ENCODE peak calls at places on chromosomes 5 and 9, in five cellular contexts. One of them, this sample, is unnamed.

GRCh38 chr5:407051-407450 is 35.9 kb upstream of the EXOC3 start:
- DNase-seq in right atrium auricular region: no peak
- DNase-seq in NCI-H1092: no peak
- DNase-seq in H1: no peak
- DNase-seq in heart right ventricle: no peak
- DNase-seq in this sample: no peak

GRCh38 chr9:104682642-104683041 is 11.7 kb upstream of the OR13D1 start:
- DNase-seq in right atrium auricular region: no peak
- DNase-seq in NCI-H1092: peak; percentile 47
- DNase-seq in H1: no peak
- DNase-seq in heart right ventricle: no peak
- DNase-seq in this sample: peak; percentile 50

GRCh38 chr5:164649266-164649665 is 1143.8 kb downstream of the MAT2B start:
- DNase-seq in right atrium auricular region: no peak
- DNase-seq in NCI-H1092: no peak
- DNase-seq in H1: no peak
- DNase-seq in heart right ventricle: no peak
- DNase-seq in this sample: no peak

GRCh38 chr9:82571540-82571939 is 491.4 kb downstream of the RASEF start:
- DNase-seq in right atrium auricular region: no peak
- DNase-seq in NCI-H1092: no peak
- DNase-seq in H1: no peak
- DNase-seq in heart right ventricle: no peak
- DNase-seq in this sample: no peak

GRCh38 chr9:20981486-20981885 is 50.0 kb downstream of the HACD4 start:
- DNase-seq in right atrium auricular region: no peak
- DNase-seq in NCI-H1092: no peak
- DNase-seq in H1: no peak
- DNase-seq in heart right ventricle: no peak
- DNase-seq in this sample: no peak

GRCh38 chr5:151648988-151649387 is 37.7 kb downstream of the SPARC start:
- DNase-seq in right atrium auricular region: no peak
- DNase-seq in NCI-H1092: no peak
- DNase-seq in H1: no peak
- DNase-seq in heart right ventricle: no peak
- DNase-seq in this sample: no peak

GRCh38 chr9:120926397-120926928 is at the start of gene TRAF1:
- DNase-seq in right atrium auricular region: no peak
- DNase-seq in NCI-H1092: no peak
- DNase-seq in H1: no peak
- DNase-seq in heart right ventricle: no peak
- DNase-seq in this sample: no peak

GRCh38 chr5:64506567-64507321 is 929 bp downstream of the RGS7BP start:
- DNase-seq in right atrium auricular region: no peak
- DNase-seq in NCI-H1092: no peak
- DNase-seq in H1: peak; percentile 23
- DNase-seq in heart right ventricle: no peak
- DNase-seq in this sample: no peak

GRCh38 chr9:101625871-101626270 is 31.1 kb upstream of the PPP3R2 start:
- DNase-seq in right atrium auricular region: no peak
- DNase-seq in NCI-H1092: no peak
- DNase-seq in H1: no peak
- DNase-seq in heart right ventricle: no peak
- DNase-seq in this sample: no peak

GRCh38 chr5:163379298-163380155 is 57.9 kb upstream of the CCNG1 start:
- DNase-seq in right atrium auricular region: no peak
- DNase-seq in NCI-H1092: no peak
- DNase-seq in H1: no peak
- DNase-seq in heart right ventricle: no peak
- DNase-seq in this sample: no peak

GRCh38 chr5:140246378-140247122 is 56.4 kb downstream of the PFDN1 start:
- DNase-seq in right atrium auricular region: peak; percentile 80
- DNase-seq in NCI-H1092: no peak
- DNase-seq in H1: no peak
- DNase-seq in heart right ventricle: peak; percentile 47
- DNase-seq in this sample: no peak

GRCh38 chr5:168219515-168220410 is 71.7 kb upstream of the WWC1 start:
- DNase-seq in right atrium auricular region: peak; percentile 65
- DNase-seq in NCI-H1092: peak; percentile 21
- DNase-seq in H1: peak; percentile 51
- DNase-seq in heart right ventricle: no peak
- DNase-seq in this sample: peak; percentile 26

GRCh38 chr5:114308508-114308907 is 53.4 kb upstream of the KCNN2 start:
- DNase-seq in right atrium auricular region: no peak
- DNase-seq in NCI-H1092: no peak
- DNase-seq in H1: no peak
- DNase-seq in heart right ventricle: no peak
- DNase-seq in this sample: no peak

GRCh38 chr9:13758876-13759275 is 479.4 kb upstream of the MPDZ start:
- DNase-seq in right atrium auricular region: no peak
- DNase-seq in NCI-H1092: no peak
- DNase-seq in H1: no peak
- DNase-seq in heart right ventricle: peak; percentile 40
- DNase-seq in this sample: no peak

GRCh38 chr5:4862500-4862899 is 277.6 kb upstream of the ADAMTS16 start:
- DNase-seq in right atrium auricular region: no peak
- DNase-seq in NCI-H1092: no peak
- DNase-seq in H1: no peak
- DNase-seq in heart right ventricle: no peak
- DNase-seq in this sample: peak; percentile 38

GRCh38 chr9:81321551-81321950 is 367.8 kb downstream of the TLE1 start:
- DNase-seq in right atrium auricular region: no peak
- DNase-seq in NCI-H1092: no peak
- DNase-seq in H1: no peak
- DNase-seq in heart right ventricle: no peak
- DNase-seq in this sample: no peak

GRCh38 chr5:78509145-78509865 is 139.3 kb downstream of the LHFPL2 start:
- DNase-seq in right atrium auricular region: no peak
- DNase-seq in NCI-H1092: no peak
- DNase-seq in H1: no peak
- DNase-seq in heart right ventricle: no peak
- DNase-seq in this sample: no peak

GRCh38 chr9:134500931-134501265 is 140.7 kb upstream of the COL5A1 start:
- DNase-seq in right atrium auricular region: no peak
- DNase-seq in NCI-H1092: no peak
- DNase-seq in H1: no peak
- DNase-seq in heart right ventricle: no peak
- DNase-seq in this sample: no peak

GRCh38 chr5:41266377-41266776 is 53.0 kb upstream of the C6 start:
- DNase-seq in right atrium auricular region: no peak
- DNase-seq in NCI-H1092: no peak
- DNase-seq in H1: no peak
- DNase-seq in heart right ventricle: no peak
- DNase-seq in this sample: no peak

GRCh38 chr5:60293518-60293917 is 400.0 kb upstream of the PDE4D start:
- DNase-seq in right atrium auricular region: no peak
- DNase-seq in NCI-H1092: no peak
- DNase-seq in H1: no peak
- DNase-seq in heart right ventricle: no peak
- DNase-seq in this sample: no peak

GRCh38 chr5:169336234-169336633 is 35.3 kb upstream of the SLIT3 start:
- DNase-seq in right atrium auricular region: no peak
- DNase-seq in NCI-H1092: no peak
- DNase-seq in H1: no peak
- DNase-seq in heart right ventricle: no peak
- DNase-seq in this sample: no peak

GRCh38 chr9:93205045-93205768 is 21.3 kb downstream of the WNK2 start:
- DNase-seq in right atrium auricular region: peak; percentile 72
- DNase-seq in NCI-H1092: peak; percentile 56
- DNase-seq in H1: no peak
- DNase-seq in heart right ventricle: peak; percentile 80
- DNase-seq in this sample: peak; percentile 46

GRCh38 chr5:150343994-150344393 is 13.5 kb upstream of the TCOF1 start:
- DNase-seq in right atrium auricular region: no peak
- DNase-seq in NCI-H1092: no peak
- DNase-seq in H1: no peak
- DNase-seq in heart right ventricle: no peak
- DNase-seq in this sample: no peak

GRCh38 chr5:178683758-178684157 is 46.7 kb downstream of the ZNF354A start:
- DNase-seq in right atrium auricular region: no peak
- DNase-seq in NCI-H1092: no peak
- DNase-seq in H1: no peak
- DNase-seq in heart right ventricle: no peak
- DNase-seq in this sample: no peak

GRCh38 chr5:156411-157072 is 34.8 kb upstream of the LRRC14B start:
- DNase-seq in right atrium auricular region: no peak
- DNase-seq in NCI-H1092: no peak
- DNase-seq in H1: no peak
- DNase-seq in heart right ventricle: no peak
- DNase-seq in this sample: no peak

GRCh38 chr9:134434896-134435506 is 108.7 kb downstream of the RXRA start:
- DNase-seq in right atrium auricular region: peak; percentile 98
- DNase-seq in NCI-H1092: peak; percentile 96
- DNase-seq in H1: no peak
- DNase-seq in heart right ventricle: peak; percentile 92
- DNase-seq in this sample: peak; percentile 95

GRCh38 chr9:91954841-91955471 is 4.9 kb upstream of the ROR2 start:
- DNase-seq in right atrium auricular region: no peak
- DNase-seq in NCI-H1092: no peak
- DNase-seq in H1: no peak
- DNase-seq in heart right ventricle: no peak
- DNase-seq in this sample: no peak

GRCh38 chr5:132528866-132529634 is 14.3 kb downstream of the IL5 start:
- DNase-seq in right atrium auricular region: no peak
- DNase-seq in NCI-H1092: no peak
- DNase-seq in H1: no peak
- DNase-seq in heart right ventricle: no peak
- DNase-seq in this sample: no peak

GRCh38 chr9:136081826-136082495 is 13.1 kb downstream of the NACC2 start:
- DNase-seq in right atrium auricular region: no peak
- DNase-seq in NCI-H1092: no peak
- DNase-seq in H1: no peak
- DNase-seq in heart right ventricle: peak; percentile 10
- DNase-seq in this sample: no peak

GRCh38 chr9:70470050-70471015 is 55.9 kb upstream of the KLF9 start:
- DNase-seq in right atrium auricular region: peak; percentile 80
- DNase-seq in NCI-H1092: no peak
- DNase-seq in H1: no peak
- DNase-seq in heart right ventricle: peak; percentile 34
- DNase-seq in this sample: no peak

GRCh38 chr9:126819482-126819881 is 14.6 kb downstream of the ZBTB43 start:
- DNase-seq in right atrium auricular region: no peak
- DNase-seq in NCI-H1092: no peak
- DNase-seq in H1: no peak
- DNase-seq in heart right ventricle: no peak
- DNase-seq in this sample: no peak

GRCh38 chr9:20621553-20622329 is 558 bp downstream of the MLLT3 start:
- DNase-seq in right atrium auricular region: peak; percentile 78
- DNase-seq in NCI-H1092: peak; percentile 66
- DNase-seq in H1: no peak
- DNase-seq in heart right ventricle: peak; percentile 75
- DNase-seq in this sample: peak; percentile 46

GRCh38 chr5:146076028-146076427 is 29.3 kb downstream of the PLAC8L1 start:
- DNase-seq in right atrium auricular region: no peak
- DNase-seq in NCI-H1092: no peak
- DNase-seq in H1: peak; percentile 13
- DNase-seq in heart right ventricle: no peak
- DNase-seq in this sample: no peak

GRCh38 chr9:14752271-14752670 is 29.7 kb upstream of the CER1 start:
- DNase-seq in right atrium auricular region: no peak
- DNase-seq in NCI-H1092: peak; percentile 31
- DNase-seq in H1: no peak
- DNase-seq in heart right ventricle: no peak
- DNase-seq in this sample: peak; percentile 61

GRCh38 chr5:133794771-133795391 is 173.5 kb downstream of the C5orf15 start:
- DNase-seq in right atrium auricular region: no peak
- DNase-seq in NCI-H1092: no peak
- DNase-seq in H1: no peak
- DNase-seq in heart right ventricle: no peak
- DNase-seq in this sample: no peak

This sample was measured in NCI-H1105.